ENCODE peak calls at places on chromosomes 16 and 17, in ten cellular contexts. One of them, this sample, is unnamed.

GRCh38 chr17:79814624-79814965 is 17.7 kb upstream of the CBX8 start:
- DNase-seq in epithelial cell of prostate: no peak
- DNase-seq in nucleus accumbens: no peak
- DNase-seq in CD8-positive, alpha-beta T cell: no peak
- DNase-seq in ovary: no peak
- DNase-seq in HEK293T: no peak
- DNase-seq in NCI-H1436 treated with DMSO at 0.1 percent for 48 hours: no peak
- DNase-seq in activated effector memory CD4-positive, alpha-beta T cell treated with Interleukin-2 at 50 U/mL for 16 hours: no peak
- DNase-seq in ACHN: no peak
- DNase-seq in NCI-H1694 treated with DMSO at 0.1 percent for 48 hours: no peak
- DNase-seq in this sample: no peak

GRCh38 chr17:75457047-75457654 is 716 bp downstream of the TMEM94 start:
- DNase-seq in epithelial cell of prostate: no peak
- DNase-seq in nucleus accumbens: peak; percentile 52
- DNase-seq in CD8-positive, alpha-beta T cell: no peak
- DNase-seq in ovary: peak; percentile 53
- DNase-seq in HEK293T: peak; percentile 50
- DNase-seq in NCI-H1436 treated with DMSO at 0.1 percent for 48 hours: peak; percentile 5
- DNase-seq in activated effector memory CD4-positive, alpha-beta T cell treated with Interleukin-2 at 50 U/mL for 16 hours: no peak
- DNase-seq in ACHN: peak; percentile 6
- DNase-seq in NCI-H1694 treated with DMSO at 0.1 percent for 48 hours: peak; percentile 23
- DNase-seq in this sample: peak; percentile 21

GRCh38 chr16:28291651-28292626 is at the start of gene SBK1:
- DNase-seq in epithelial cell of prostate: peak; percentile 12
- DNase-seq in nucleus accumbens: peak; percentile 76
- DNase-seq in CD8-positive, alpha-beta T cell: peak; percentile 84
- DNase-seq in ovary: peak; percentile 74
- DNase-seq in HEK293T: peak; percentile 97
- DNase-seq in NCI-H1436 treated with DMSO at 0.1 percent for 48 hours: peak; percentile 32
- DNase-seq in activated effector memory CD4-positive, alpha-beta T cell treated with Interleukin-2 at 50 U/mL for 16 hours: peak; percentile 83
- DNase-seq in ACHN: peak; percentile 86
- DNase-seq in NCI-H1694 treated with DMSO at 0.1 percent for 48 hours: peak; percentile 72
- DNase-seq in this sample: peak; percentile 62

GRCh38 chr16:593406-593805 is 3.5 kb downstream of the RAB40C start:
- DNase-seq in epithelial cell of prostate: peak; percentile 75
- DNase-seq in nucleus accumbens: no peak
- DNase-seq in CD8-positive, alpha-beta T cell: no peak
- DNase-seq in ovary: no peak
- DNase-seq in HEK293T: no peak
- DNase-seq in NCI-H1436 treated with DMSO at 0.1 percent for 48 hours: no peak
- DNase-seq in activated effector memory CD4-positive, alpha-beta T cell treated with Interleukin-2 at 50 U/mL for 16 hours: no peak
- DNase-seq in ACHN: no peak
- DNase-seq in NCI-H1694 treated with DMSO at 0.1 percent for 48 hours: no peak
- DNase-seq in this sample: no peak

GRCh38 chr16:29922986-29923501 is 3.0 kb downstream of the KCTD13 start:
- DNase-seq in epithelial cell of prostate: no peak
- DNase-seq in nucleus accumbens: no peak
- DNase-seq in CD8-positive, alpha-beta T cell: no peak
- DNase-seq in ovary: no peak
- DNase-seq in HEK293T: no peak
- DNase-seq in NCI-H1436 treated with DMSO at 0.1 percent for 48 hours: no peak
- DNase-seq in activated effector memory CD4-positive, alpha-beta T cell treated with Interleukin-2 at 50 U/mL for 16 hours: no peak
- DNase-seq in ACHN: no peak
- DNase-seq in NCI-H1694 treated with DMSO at 0.1 percent for 48 hours: no peak
- DNase-seq in this sample: no peak

GRCh38 chr16:81831722-81832126 is 52.6 kb downstream of the PLCG2 start:
- DNase-seq in epithelial cell of prostate: no peak
- DNase-seq in nucleus accumbens: peak; percentile 49
- DNase-seq in CD8-positive, alpha-beta T cell: peak; percentile 38
- DNase-seq in ovary: no peak
- DNase-seq in HEK293T: no peak
- DNase-seq in NCI-H1436 treated with DMSO at 0.1 percent for 48 hours: no peak
- DNase-seq in activated effector memory CD4-positive, alpha-beta T cell treated with Interleukin-2 at 50 U/mL for 16 hours: no peak
- DNase-seq in ACHN: no peak
- DNase-seq in NCI-H1694 treated with DMSO at 0.1 percent for 48 hours: no peak
- DNase-seq in this sample: no peak

GRCh38 chr17:81927653-81928496 is at the start of gene MAFG:
- DNase-seq in epithelial cell of prostate: peak; percentile 33
- DNase-seq in nucleus accumbens: peak; percentile 91
- DNase-seq in CD8-positive, alpha-beta T cell: peak; percentile 86
- DNase-seq in ovary: peak; percentile 93
- DNase-seq in HEK293T: peak; percentile 98
- DNase-seq in NCI-H1436 treated with DMSO at 0.1 percent for 48 hours: peak; percentile 81
- DNase-seq in activated effector memory CD4-positive, alpha-beta T cell treated with Interleukin-2 at 50 U/mL for 16 hours: peak; percentile 80
- DNase-seq in ACHN: peak; percentile 94
- DNase-seq in NCI-H1694 treated with DMSO at 0.1 percent for 48 hours: peak; percentile 95
- DNase-seq in this sample: peak; percentile 99

GRCh38 chr16:424623-425081 is 797 bp upstream of the RAB11FIP3 start:
- DNase-seq in epithelial cell of prostate: no peak
- DNase-seq in nucleus accumbens: no peak
- DNase-seq in CD8-positive, alpha-beta T cell: no peak
- DNase-seq in ovary: peak; percentile 60
- DNase-seq in HEK293T: no peak
- DNase-seq in NCI-H1436 treated with DMSO at 0.1 percent for 48 hours: no peak
- DNase-seq in activated effector memory CD4-positive, alpha-beta T cell treated with Interleukin-2 at 50 U/mL for 16 hours: no peak
- DNase-seq in ACHN: peak; percentile 64
- DNase-seq in NCI-H1694 treated with DMSO at 0.1 percent for 48 hours: no peak
- DNase-seq in this sample: peak; percentile 54

GRCh38 chr17:69900829-69901228 is 174.2 kb upstream of the KCNJ16 start:
- DNase-seq in epithelial cell of prostate: no peak
- DNase-seq in nucleus accumbens: no peak
- DNase-seq in CD8-positive, alpha-beta T cell: no peak
- DNase-seq in ovary: no peak
- DNase-seq in HEK293T: no peak
- DNase-seq in NCI-H1436 treated with DMSO at 0.1 percent for 48 hours: no peak
- DNase-seq in activated effector memory CD4-positive, alpha-beta T cell treated with Interleukin-2 at 50 U/mL for 16 hours: no peak
- DNase-seq in ACHN: no peak
- DNase-seq in NCI-H1694 treated with DMSO at 0.1 percent for 48 hours: no peak
- DNase-seq in this sample: no peak

GRCh38 chr16:57945740-57946138 is 25.2 kb downstream of the CNGB1 start:
- DNase-seq in epithelial cell of prostate: no peak
- DNase-seq in nucleus accumbens: no peak
- DNase-seq in CD8-positive, alpha-beta T cell: no peak
- DNase-seq in ovary: no peak
- DNase-seq in HEK293T: no peak
- DNase-seq in NCI-H1436 treated with DMSO at 0.1 percent for 48 hours: no peak
- DNase-seq in activated effector memory CD4-positive, alpha-beta T cell treated with Interleukin-2 at 50 U/mL for 16 hours: no peak
- DNase-seq in ACHN: no peak
- DNase-seq in NCI-H1694 treated with DMSO at 0.1 percent for 48 hours: no peak
- DNase-seq in this sample: no peak

GRCh38 chr16:53529529-53529928 is 26.5 kb upstream of the AKTIP start:
- DNase-seq in epithelial cell of prostate: no peak
- DNase-seq in nucleus accumbens: no peak
- DNase-seq in CD8-positive, alpha-beta T cell: no peak
- DNase-seq in ovary: no peak
- DNase-seq in HEK293T: no peak
- DNase-seq in NCI-H1436 treated with DMSO at 0.1 percent for 48 hours: no peak
- DNase-seq in activated effector memory CD4-positive, alpha-beta T cell treated with Interleukin-2 at 50 U/mL for 16 hours: no peak
- DNase-seq in ACHN: no peak
- DNase-seq in NCI-H1694 treated with DMSO at 0.1 percent for 48 hours: no peak
- DNase-seq in this sample: no peak

This sample was measured in NCI-H446.